ENCODE peak calls at places on chromosomes 1 and 21, in six cellular contexts. O is CD4-positive, alpha-beta T cell; C is A549; V is cardiac muscle cell; A is psoas muscle; Y is AG04450. W is an unnamed sample.

GRCh38 chr1:5513891-5514515 is 478.2 kb downstream of the NPHP4 start:
- DNase-seq in Y (no peak), O (no peak), V (no peak), C (no peak), A (no peak), W (no peak)

GRCh38 chr1:97849350-97850339 is 71.2 kb downstream of the DPYD start:
- DNase-seq in O (no peak), C (peak), A (no peak), V (peak), Y (peak), W (peak)

GRCh38 chr21:26795866-26796329 is 49.3 kb downstream of the ADAMTS1 start:
- DNase-seq in A (no peak), V (peak), Y (peak), O (no peak), C (peak), W (no peak)

GRCh38 chr1:112549590-112549989 is 40.8 kb downstream of the WNT2B start:
- DNase-seq in C (no peak), Y (no peak), V (no peak), A (no peak), O (no peak), W (no peak)

GRCh38 chr1:107926436-107927080 is 38.4 kb downstream of the VAV3 start:
- DNase-seq in O (no peak), Y (no peak), C (no peak), A (no peak), V (peak), W (no peak)

GRCh38 chr1:62321438-62321837 is 2.2 kb upstream of the KANK4 start:
- DNase-seq in Y (no peak), A (no peak), C (peak), O (no peak), V (peak), W (peak)

GRCh38 chr1:205396972-205397616 is 24.8 kb downstream of the LEMD1 start:
- DNase-seq in O (no peak), V (peak), Y (no peak), A (no peak), C (peak), W (no peak)

GRCh38 chr21:35593000-35593502 is 467.3 kb downstream of the SETD4 start:
- DNase-seq in Y (peak), A (no peak), V (peak), C (no peak), O (no peak), W (no peak)

GRCh38 chr1:154962238-154962678 is 676 bp upstream of the PYGO2 start:
- DNase-seq in O (no peak), A (no peak), C (peak), Y (no peak), V (peak), W (no peak)

GRCh38 chr1:30328401-30329262 is 394.8 kb downstream of the MATN1 start:
- DNase-seq in O (no peak), V (no peak), C (no peak), Y (no peak), A (no peak), W (no peak)

GRCh38 chr1:11786168-11786567 is 19.6 kb downstream of the MTHFR start:
- DNase-seq in V (no peak), O (no peak), A (no peak), Y (no peak), C (no peak), W (no peak)

GRCh38 chr1:22773981-22774471 is 63.4 kb downstream of the EPHB2 start:
- DNase-seq in C (no peak), A (peak), O (no peak), V (peak), Y (no peak), W (no peak)

GRCh38 chr1:91622586-91622985 is 121.9 kb downstream of the CDC7 start:
- DNase-seq in A (peak), V (no peak), O (no peak), Y (no peak), C (no peak), W (no peak)

GRCh38 chr1:94045465-94046056 is 75.4 kb downstream of the ABCA4 start:
- DNase-seq in Y (peak), V (peak), C (peak), O (peak), A (peak), W (no peak)

GRCh38 chr1:220699044-220699443 is 8.9 kb downstream of the C1orf115 start:
- DNase-seq in O (no peak), C (no peak), V (no peak), A (no peak), Y (no peak), W (no peak)

GRCh38 chr1:43056981-43057391 is 98.3 kb upstream of the SLC2A1 start:
- DNase-seq in C (no peak), A (no peak), Y (peak), O (no peak), V (peak), W (no peak)

GRCh38 chr21:15151385-15152103 is 86.7 kb upstream of the NRIP1 start:
- DNase-seq in A (no peak), V (no peak), O (no peak), C (no peak), Y (no peak), W (no peak)

GRCh38 chr1:19033926-19034680 is 77.6 kb upstream of the IFFO2 start:
- DNase-seq in Y (no peak), A (no peak), C (no peak), V (no peak), O (no peak), W (peak)

GRCh38 chr1:76256289-76257223 is 182.0 kb downstream of the ST6GALNAC3 start:
- DNase-seq in O (no peak), V (no peak), Y (no peak), A (no peak), C (no peak), W (no peak)
- H3K27ac ChIP-seq in O (no peak), V (no peak), Y (no peak), A (no peak), C (no peak), W (no peak)

DNA sequence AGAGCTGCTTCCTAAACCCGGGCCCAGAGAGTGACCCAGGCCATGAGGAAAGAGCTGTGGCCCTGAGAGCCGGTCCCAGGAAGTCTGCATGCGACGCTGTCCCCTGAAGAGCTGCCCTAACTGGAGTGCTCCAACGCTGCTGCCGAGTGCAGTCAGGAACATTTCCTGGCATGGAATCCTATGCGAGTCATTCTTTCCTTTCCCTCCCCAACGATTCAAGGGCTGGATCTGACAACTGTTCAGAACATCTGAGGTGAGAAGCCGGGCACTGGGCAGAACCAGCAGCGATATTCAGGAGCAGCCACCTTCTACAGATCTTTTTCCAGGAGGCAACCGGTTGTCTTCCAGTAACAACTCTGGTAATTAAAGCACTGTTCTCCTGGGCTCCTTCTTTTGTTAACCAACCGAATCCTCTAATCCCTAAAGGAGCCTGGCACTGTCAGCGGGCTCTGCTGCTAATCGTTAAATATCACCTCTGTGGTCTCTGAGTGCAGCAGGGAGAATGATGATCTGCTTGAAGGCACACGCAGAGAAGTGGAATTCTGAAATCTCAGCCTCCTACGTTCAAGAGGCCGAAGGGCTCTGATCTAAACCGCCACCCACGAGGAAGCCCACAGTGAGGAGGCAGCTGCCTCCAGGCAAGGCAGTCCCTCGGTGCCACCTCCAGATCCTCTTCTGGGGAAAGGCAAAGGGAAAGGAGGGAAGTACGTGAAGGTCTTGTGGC is 55.8 kb downstream of the SLC45A1 start:
- DNase-seq in C (no peak), Y (peak), O (no peak), V (peak), A (peak), W (no peak)
- H3K27ac ChIP-seq in C (no peak), Y (peak), O (no peak), V (peak), A (peak), W (peak)

DNA sequence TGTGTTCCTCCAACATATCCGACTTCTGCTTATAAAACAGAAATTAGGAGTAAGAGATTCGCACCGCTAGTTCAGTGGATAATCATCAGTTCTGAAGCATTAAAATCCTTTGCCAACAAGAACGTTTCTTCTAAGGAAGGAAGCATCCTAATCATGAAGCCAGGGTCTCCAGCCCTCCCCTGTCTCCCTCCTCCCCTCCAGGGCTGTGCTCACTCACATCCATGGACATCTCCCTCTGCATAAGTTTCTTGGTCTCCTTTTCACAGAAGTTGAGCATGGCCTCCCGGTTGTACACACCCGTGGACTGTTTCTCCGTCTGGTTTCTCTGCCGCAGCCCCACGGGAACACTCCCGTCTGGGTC is 505 bp downstream of the LMOD1 start:
- DNase-seq in V (no peak), O (no peak), A (no peak), Y (no peak), C (no peak), W (no peak)
- H3K27ac ChIP-seq in V (peak), O (no peak), A (peak), Y (peak), C (no peak), W (no peak)

DNA sequence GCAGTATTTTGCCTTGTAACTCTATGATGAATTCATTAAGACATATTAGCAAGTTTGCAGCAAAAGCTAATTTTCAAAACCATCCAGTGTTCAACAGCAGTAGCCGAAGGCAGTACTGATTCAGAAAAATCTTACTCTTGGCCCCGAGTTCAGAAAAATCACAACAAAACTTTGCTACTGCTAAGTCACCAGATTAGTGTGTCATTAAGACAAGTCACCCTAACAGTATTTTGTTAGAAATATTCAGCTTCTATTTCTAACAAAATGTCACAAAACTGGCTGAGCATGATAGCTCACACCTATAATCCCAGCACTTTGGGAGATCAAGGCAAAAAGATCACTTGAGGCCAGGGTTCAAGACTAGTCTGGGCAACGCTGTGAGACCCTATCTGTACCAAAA is 8.2 kb downstream of the GTF2B start:
- DNase-seq in C (no peak), O (no peak), A (no peak), Y (no peak), V (no peak), W (no peak)
- H3K27ac ChIP-seq in C (no peak), O (no peak), A (no peak), Y (no peak), V (no peak), W (no peak)

DNA sequence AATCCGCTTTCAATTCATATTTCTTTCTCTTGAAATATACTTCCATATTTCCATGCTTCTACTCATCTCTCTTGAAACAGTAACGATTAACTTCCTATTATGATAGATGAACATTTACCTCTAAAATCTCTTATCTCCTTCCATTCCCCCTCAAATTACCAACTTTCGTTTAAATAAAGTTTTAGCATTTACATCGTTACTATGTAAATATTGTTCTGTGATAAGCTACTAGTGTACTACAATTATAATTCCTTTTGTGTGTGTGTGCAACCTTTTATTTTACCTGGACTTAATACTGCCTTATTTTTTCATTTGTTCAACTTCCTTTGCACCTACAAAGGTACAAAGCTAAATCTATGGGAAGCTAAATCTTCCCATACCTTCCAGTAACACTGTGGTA is 4.5 kb downstream of the FOXE3 start:
- DNase-seq in Y (no peak), C (no peak), O (no peak), A (no peak), V (no peak), W (no peak)
- H3K27ac ChIP-seq in Y (no peak), C (no peak), O (no peak), A (no peak), V (no peak), W (no peak)

GRCh38 chr21:46081862-46082637 is 15.9 kb upstream of the COL6A2 start:
- DNase-seq in Y (no peak), V (no peak), A (peak), O (no peak), C (no peak), W (no peak)

GRCh38 chr21:46078984-46079356 is 18.9 kb upstream of the COL6A2 start:
- DNase-seq in Y (no peak), O (no peak), C (no peak), V (peak), A (peak), W (no peak)

GRCh38 chr21:46081022-46081861 is 16.7 kb upstream of the COL6A2 start:
- DNase-seq in A (peak), Y (no peak), O (no peak), V (no peak), C (no peak), W (no peak)

GRCh38 chr21:46079357-46080170 is 18.3 kb upstream of the COL6A2 start:
- DNase-seq in V (peak), Y (peak), A (peak), O (no peak), C (no peak), W (no peak)

GRCh38 chr21:46080171-46081021 is 17.5 kb upstream of the COL6A2 start:
- DNase-seq in O (no peak), A (peak), C (no peak), V (peak), Y (no peak), W (no peak)
- H3K27ac ChIP-seq in O (no peak), A (no peak), C (no peak), V (no peak), Y (no peak), W (no peak)

GRCh38 chr1:241129207-241129960 is 227.6 kb downstream of the RGS7 start:
- DNase-seq in O (no peak), V (no peak), Y (no peak), C (no peak), A (no peak), W (no peak)

GRCh38 chr1:241125297-241125696 is 231.7 kb downstream of the RGS7 start:
- DNase-seq in O (no peak), Y (no peak), A (no peak), C (no peak), V (no peak), W (no peak)

GRCh38 chr1:241136401-241136800 is 220.6 kb downstream of the RGS7 start:
- DNase-seq in O (no peak), C (no peak), A (no peak), V (no peak), Y (no peak), W (no peak)

DNA sequence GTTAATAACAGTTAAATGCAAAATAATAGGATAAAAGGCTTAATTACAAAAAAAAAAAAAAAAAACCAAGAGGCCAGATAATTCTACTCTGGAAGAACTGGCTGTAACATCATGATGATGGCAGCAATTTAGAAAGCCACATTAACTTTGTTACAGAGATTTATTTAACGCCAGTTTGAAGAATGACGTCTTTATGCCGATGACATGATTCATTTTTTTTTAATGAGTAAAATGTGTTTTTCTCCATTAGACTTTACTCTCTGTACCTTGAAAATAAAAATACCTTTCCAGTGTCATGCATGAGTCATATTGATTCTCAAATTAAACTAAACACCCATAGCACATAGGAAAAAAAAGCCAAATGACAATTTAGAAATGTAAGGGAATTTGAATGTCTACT is 226.1 kb downstream of the RGS7 start:
- DNase-seq in O (no peak), A (no peak), V (no peak), Y (no peak), C (no peak), W (no peak)
- H3K27ac ChIP-seq in O (no peak), A (no peak), V (no peak), Y (no peak), C (no peak), W (no peak)

GRCh38 chr1:180194048-180194425 is 36.0 kb upstream of the LHX4 start:
- DNase-seq in A (no peak), Y (no peak), C (no peak), O (no peak), V (no peak), W (no peak)

GRCh38 chr1:180195401-180195800 is 34.7 kb upstream of the LHX4 start:
- DNase-seq in V (no peak), Y (no peak), C (no peak), A (no peak), O (no peak), W (no peak)

GRCh38 chr1:180195916-180196315 is 34.1 kb upstream of the LHX4 start:
- DNase-seq in O (no peak), Y (no peak), V (no peak), C (no peak), A (no peak), W (no peak)

GRCh38 chr1:180193371-180194047 is 36.6 kb upstream of the LHX4 start:
- DNase-seq in C (no peak), A (no peak), V (no peak), O (no peak), Y (no peak), W (no peak)

GRCh38 chr1:180194546-180195207 is 35.4 kb upstream of the LHX4 start:
- DNase-seq in Y (no peak), O (no peak), A (no peak), C (no peak), V (no peak), W (no peak)
- H3K27ac ChIP-seq in Y (no peak), O (no peak), A (no peak), C (no peak), V (no peak), W (no peak)

GRCh38 chr1:89198081-89198480 is 661 bp downstream of the GBP4 start:
- DNase-seq in Y (no peak), V (peak), C (no peak), A (no peak), O (no peak), W (no peak)
- H3K27ac ChIP-seq in Y (no peak), V (peak), C (no peak), A (peak), O (peak), W (no peak)